ENCODE peak calls at places on chromosomes 7 and 10, in four cellular contexts. Y is WTC11, E is K562, C is GM12878. S is an unnamed sample.

GRCh38 chr10:26697922-26698608 is 564 bp downstream of the PDSS1 start:
- DNase-seq in Y (no peak), E (peak; percentile 19), C (no peak), S (no peak)

GRCh38 chr7:144824360-144824759 is 11.5 kb downstream of the TPK1 start:
- DNase-seq in Y (no peak), E (no peak), C (no peak), S (no peak)

GRCh38 chr7:46133741-46134140 is 212.7 kb upstream of the IGFBP3 start:
- DNase-seq in Y (no peak), E (no peak), C (no peak), S (no peak)

GRCh38 chr10:65670087-65670486 is 1255.7 kb upstream of the LRRTM3 start:
- DNase-seq in Y (no peak), E (no peak), C (no peak), S (no peak)

GRCh38 chr7:106260136-106260561 is 24.6 kb downstream of the NAMPT start:
- DNase-seq in Y (no peak), E (no peak), C (no peak), S (no peak)

GRCh38 chr10:131885391-131886165 is 15.2 kb upstream of the PPP2R2D start:
- DNase-seq in Y (peak; percentile 88), E (peak; percentile 84), C (no peak), S (peak; percentile 53)

GRCh38 chr7:151060416-151061234 is 1.2 kb downstream of the SLC4A2 start:
- DNase-seq in Y (no peak), E (peak; percentile 66), C (no peak), S (peak; percentile 42)

GRCh38 chr10:95395947-95396449 is 105.2 kb upstream of the PDLIM1 start:
- DNase-seq in Y (no peak), E (no peak), C (no peak), S (no peak)

GRCh38 chr7:118195837-118196474 is 12.0 kb downstream of the LSM8 start:
- DNase-seq in Y (peak; percentile 38), E (peak; percentile 82), C (no peak), S (peak; percentile 61)

GRCh38 chr7:137874390-137874789 is 27.6 kb upstream of the DGKI start:
- DNase-seq in Y (no peak), E (no peak), C (no peak), S (no peak)

GRCh38 chr7:25812086-25812855 is 339.7 kb upstream of the NFE2L3 start:
- DNase-seq in Y (no peak), E (no peak), C (no peak), S (no peak)

GRCh38 chr7:29563590-29564454 is at the start of gene PRR15:
- DNase-seq in Y (peak; percentile 84), E (no peak), C (no peak), S (peak; percentile 64)

GRCh38 chr10:15453921-15454320 is 82.8 kb upstream of the FAM171A1 start:
- DNase-seq in Y (no peak), E (no peak), C (no peak), S (no peak)

GRCh38 chr7:93890464-93891068 is at the start of gene TFPI2:
- DNase-seq in Y (peak; percentile 58), E (peak; percentile 23), C (no peak), S (peak; percentile 2)

GRCh38 chr10:92574545-92575377 is 868 bp upstream of the IDE start:
- DNase-seq in Y (no peak), E (no peak), C (no peak), S (no peak)

GRCh38 chr10:92572362-92573090 is 1.4 kb downstream of the IDE start:
- DNase-seq in Y (no peak), E (peak; percentile 38), C (no peak), S (no peak)

GRCh38 chr10:92575961-92576360 is 2.1 kb upstream of the IDE start:
- DNase-seq in Y (no peak), E (no peak), C (no peak), S (no peak)

GRCh38 chr10:92573091-92573797 is 649 bp downstream of the IDE start:
- DNase-seq in Y (no peak), E (peak; percentile 31), C (no peak), S (no peak)

DNA sequence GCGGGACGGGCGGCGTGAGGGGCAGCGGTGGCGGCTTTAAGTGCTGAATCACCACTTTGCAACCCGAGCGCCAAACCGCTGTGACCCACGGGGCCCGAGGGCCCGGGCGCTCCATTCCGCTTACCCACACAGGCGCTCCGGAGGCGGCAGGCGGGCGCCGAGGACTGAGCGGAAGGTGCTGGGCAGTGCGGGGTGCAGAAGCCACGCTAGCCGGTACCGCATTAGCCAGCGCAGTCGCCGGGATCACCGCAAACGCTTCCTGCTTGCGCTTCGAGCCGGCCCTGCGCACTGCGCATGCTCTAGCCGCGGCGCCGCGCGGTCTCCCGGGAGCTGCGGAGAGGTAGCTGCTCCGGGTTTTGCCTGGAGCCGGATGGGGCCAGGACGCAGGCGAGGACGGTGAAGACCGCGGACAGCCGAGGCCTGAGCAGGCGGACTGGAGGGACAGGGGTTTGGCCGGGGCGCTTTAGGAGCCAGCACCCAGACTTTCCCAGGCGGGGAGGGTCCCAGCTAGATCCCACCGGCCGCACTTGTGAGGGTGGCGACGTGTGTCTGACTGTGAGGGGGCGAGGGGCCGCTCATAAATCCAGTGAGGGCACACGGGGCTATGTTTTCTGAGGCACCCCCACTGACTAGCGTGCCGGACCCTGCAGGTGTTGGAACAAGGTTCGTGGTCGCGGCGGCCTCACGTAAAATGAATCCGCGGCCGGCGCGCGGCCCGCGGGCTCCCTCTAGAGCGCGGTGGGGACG is at the start of gene IDE:
- DNase-seq in Y (peak; percentile 94), E (peak; percentile 88), C (peak; percentile 45), S (peak; percentile 80)
- TF ChIP-seq CREM in Y (peak; percentile 13), E (peak; percentile 76), C (no peak), S (no peak)

DNA sequence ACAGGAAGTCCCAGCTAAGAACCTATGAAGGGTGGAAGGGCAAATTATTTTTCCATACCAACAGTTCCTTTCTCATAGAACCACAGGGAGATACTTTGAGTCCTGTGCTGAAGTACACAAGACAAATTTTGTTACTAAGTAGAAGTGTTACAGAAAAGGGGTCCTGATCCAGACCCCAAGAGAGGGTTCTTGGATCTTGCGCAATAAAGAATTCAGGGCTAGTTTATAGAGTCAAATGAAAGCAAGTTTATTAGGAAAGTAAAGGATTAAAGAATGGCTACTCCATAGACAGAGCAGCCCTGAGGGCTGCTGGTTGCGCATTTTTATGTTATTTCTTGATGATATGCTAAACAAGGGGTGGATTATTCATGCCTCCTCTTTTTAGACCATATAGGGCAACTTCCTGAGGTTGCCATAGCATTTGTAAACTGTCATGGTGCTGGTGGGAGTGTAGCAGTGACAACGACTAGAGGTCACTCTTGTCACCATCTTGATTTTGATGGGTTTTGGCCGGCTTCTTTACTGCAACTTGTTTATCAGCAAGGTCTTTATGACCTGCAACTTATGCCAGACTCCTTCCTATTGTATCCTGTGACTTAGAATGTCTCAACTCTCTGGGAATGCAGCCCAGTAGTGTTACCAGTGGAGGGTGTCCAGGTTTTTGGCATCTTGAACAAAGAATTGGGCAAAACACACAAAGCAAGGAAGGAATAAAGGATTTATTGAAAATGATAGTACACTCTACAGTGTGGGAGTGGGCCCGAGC is 409.4 kb downstream of the SH2D4B start:
- DNase-seq in Y (no peak), E (no peak), C (no peak), S (no peak)
- TF ChIP-seq CREM in Y (no peak), E (no peak), C (no peak), S (no peak)

DNA sequence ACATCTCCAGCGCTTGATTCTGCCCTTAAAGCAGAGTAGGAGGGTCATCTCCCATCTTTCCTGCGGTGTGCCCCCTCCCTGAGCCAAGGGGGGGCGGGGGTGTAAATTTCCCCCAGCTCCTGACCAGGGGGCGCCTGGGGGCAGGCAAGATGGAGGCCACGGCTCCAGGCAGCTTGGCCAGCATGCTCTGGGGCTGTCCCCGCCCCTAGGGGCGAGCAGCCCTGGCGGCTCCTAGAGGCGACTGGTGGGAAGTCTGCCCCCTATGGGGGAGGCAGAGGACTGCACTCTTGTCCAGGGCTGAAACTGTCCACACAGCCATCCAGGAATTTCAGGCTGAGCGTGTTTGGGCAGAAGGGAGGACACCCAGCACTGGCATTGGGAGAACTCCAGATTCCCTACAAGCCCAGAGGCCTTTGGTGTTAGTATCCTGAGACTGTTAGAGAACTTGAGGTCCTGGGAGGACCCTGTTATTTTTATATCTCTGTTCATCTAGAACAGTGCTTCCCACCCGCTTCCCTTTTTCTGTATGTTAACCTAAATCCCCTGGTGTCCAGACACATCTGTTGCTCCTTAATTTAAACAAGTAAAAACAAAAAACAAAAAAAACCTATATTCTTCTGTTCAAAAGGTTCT is 4.6 kb downstream of the STRA8 start:
- DNase-seq in Y (peak; percentile 72), E (peak; percentile 80), C (no peak), S (no peak)
- TF ChIP-seq CREM in Y (no peak), E (no peak), C (no peak), S (no peak)

GRCh38 chr10:76576276-76576962 is 1061.2 kb downstream of the KCNMA1 start:
- DNase-seq in Y (no peak), E (no peak), C (no peak), S (no peak)
- TF ChIP-seq CREM in Y (no peak), E (no peak), C (no peak), S (no peak)

GRCh38 chr7:103154042-103154441 is 5.1 kb upstream of the NAPEPLD start:
- DNase-seq in Y (no peak), E (no peak), C (no peak), S (no peak)

GRCh38 chr7:103148131-103148993 is 537 bp downstream of the NAPEPLD start:
- DNase-seq in Y (no peak), E (no peak), C (peak; percentile 19), S (no peak)

GRCh38 chr7:103149808-103150180 is 895 bp upstream of the NAPEPLD start:
- DNase-seq in Y (no peak), E (no peak), C (no peak), S (no peak)

GRCh38 chr7:103148994-103149807 is at the start of gene NAPEPLD:
- DNase-seq in Y (peak; percentile 65), E (peak; percentile 96), C (peak; percentile 53), S (peak; percentile 72)

GRCh38 chr7:103150192-103150591 is 1.3 kb upstream of the NAPEPLD start:
- DNase-seq in Y (no peak), E (peak; percentile 81), C (no peak), S (peak; percentile 33)
- TF ChIP-seq CREM in Y (no peak), E (no peak), C (no peak), S (no peak)

GRCh38 chr10:90424730-90425129 is 433.1 kb downstream of the HTR7 start:
- DNase-seq in Y (no peak), E (no peak), C (no peak), S (no peak)
- TF ChIP-seq CREM in Y (no peak), E (no peak), C (no peak), S (no peak)

GRCh38 chr7:2859952-2860351 is 15.8 kb upstream of the GNA12 start:
- DNase-seq in Y (no peak), E (no peak), C (no peak), S (no peak)
- TF ChIP-seq CREM in Y (no peak), E (no peak), C (no peak), S (no peak)

GRCh38 chr10:117159390-117159789 is 21.3 kb upstream of the VAX1 start:
- DNase-seq in Y (peak; percentile 60), E (no peak), C (no peak), S (no peak)
- TF ChIP-seq CREM in Y (peak; percentile 42), E (no peak), C (no peak), S (no peak)